ENCODE peak calls at places on chromosome 13, in eight cellular contexts. X, M, O, I, F, Y, W and C are unnamed samples.

GRCh38 chr13:110885516-110885915 is 29.4 kb downstream of the ANKRD10 start:
- DNase-seq in X (no peak), M (no peak), O (no peak), I (no peak), F (no peak), Y (no peak), W (no peak), C (no peak)

GRCh38 chr13:112587767-112588489 is at the start of gene TUBGCP3:
- DNase-seq in X (peak; percentile 56), M (peak; percentile 77), O (peak; percentile 67), I (peak; percentile 73), F (peak; percentile 53), Y (peak; percentile 90), W (peak; percentile 61), C (peak; percentile 54)

GRCh38 chr13:24716446-24716845 is 36.2 kb downstream of the ATP12A start:
- DNase-seq in X (no peak), M (no peak), O (no peak), I (no peak), F (no peak), Y (no peak), W (no peak), C (no peak)

GRCh38 chr13:68727788-68728187 is 1379.8 kb upstream of the ATXN8OS start:
- DNase-seq in X (no peak), M (no peak), O (no peak), I (no peak), F (no peak), Y (no peak), W (no peak), C (no peak)

GRCh38 chr13:50127017-50127725 is 111.9 kb downstream of the KCNRG start:
- DNase-seq in X (no peak), M (peak; percentile 64), O (no peak), I (peak; percentile 78), F (no peak), Y (peak; percentile 69), W (no peak), C (no peak)

GRCh38 chr13:66915596-66916185 is 314.4 kb downstream of the PCDH9 start:
- DNase-seq in X (no peak), M (no peak), O (no peak), I (no peak), F (no peak), Y (no peak), W (peak; percentile 33), C (no peak)

GRCh38 chr13:99634672-99635071 is 133.4 kb downstream of the TM9SF2 start:
- DNase-seq in X (no peak), M (no peak), O (no peak), I (no peak), F (no peak), Y (no peak), W (no peak), C (no peak)

GRCh38 chr13:50584856-50585580 is 258.5 kb downstream of the DLEU7 start:
- DNase-seq in X (no peak), M (no peak), O (no peak), I (no peak), F (no peak), Y (no peak), W (no peak), C (no peak)

GRCh38 chr13:42259515-42259914 is 12.4 kb upstream of the AKAP11 start:
- DNase-seq in X (no peak), M (no peak), O (no peak), I (no peak), F (no peak), Y (no peak), W (no peak), C (no peak)

GRCh38 chr13:97566907-97567306 is 132.9 kb downstream of the RAP2A start:
- DNase-seq in X (no peak), M (no peak), O (no peak), I (no peak), F (no peak), Y (no peak), W (no peak), C (no peak)

GRCh38 chr13:99027260-99027659 is 49.4 kb upstream of the DOCK9 start:
- DNase-seq in X (no peak), M (no peak), O (no peak), I (no peak), F (no peak), Y (peak; percentile 60), W (no peak), C (no peak)

GRCh38 chr13:53158201-53158600 is 129.6 kb downstream of the OLFM4 start:
- DNase-seq in X (no peak), M (no peak), O (no peak), I (no peak), F (no peak), Y (no peak), W (no peak), C (no peak)

GRCh38 chr13:51552027-51552426 is 32.2 kb upstream of the WDFY2 start:
- DNase-seq in X (no peak), M (no peak), O (no peak), I (no peak), F (no peak), Y (no peak), W (no peak), C (no peak)